ENCODE peak calls at places on chromosomes 5 and 9, in six cellular contexts. One of them, this sample, is unnamed.

GRCh38 chr5:43000198-43000840 is 39.8 kb downstream of the ANXA2R start:
- DNase-seq in CD4-positive, alpha-beta T cell: no peak
- DNase-seq in WERI-Rb-1: no peak
- DNase-seq in activated CD4-positive, alpha-beta T cell treated with anti-CD3 and anti-CD28 coated beads for 24 hours: no peak
- DNase-seq in lung: no peak
- DNase-seq in C1 segment of cervical spinal cord: no peak
- DNase-seq in this sample: no peak

GRCh38 chr5:66134407-66134843 is 9.7 kb upstream of the SREK1 start:
- DNase-seq in lung: no peak
- DNase-seq in CD4-positive, alpha-beta T cell: no peak
- DNase-seq in WERI-Rb-1: no peak
- DNase-seq in C1 segment of cervical spinal cord: no peak
- DNase-seq in activated CD4-positive, alpha-beta T cell treated with anti-CD3 and anti-CD28 coated beads for 24 hours: no peak
- DNase-seq in this sample: no peak

GRCh38 chr5:68543212-68543611 is 327.7 kb downstream of the PIK3R1 start:
- DNase-seq in WERI-Rb-1: no peak
- DNase-seq in C1 segment of cervical spinal cord: no peak
- DNase-seq in lung: no peak
- DNase-seq in CD4-positive, alpha-beta T cell: no peak
- DNase-seq in activated CD4-positive, alpha-beta T cell treated with anti-CD3 and anti-CD28 coated beads for 24 hours: no peak
- DNase-seq in this sample: no peak

GRCh38 chr9:9598723-9599122 is 1014.1 kb downstream of the PTPRD start:
- DNase-seq in C1 segment of cervical spinal cord: no peak
- DNase-seq in activated CD4-positive, alpha-beta T cell treated with anti-CD3 and anti-CD28 coated beads for 24 hours: no peak
- DNase-seq in WERI-Rb-1: no peak
- DNase-seq in lung: no peak
- DNase-seq in CD4-positive, alpha-beta T cell: no peak
- DNase-seq in this sample: no peak

GRCh38 chr9:94941211-94941875 is 214.8 kb downstream of the AOPEP start:
- DNase-seq in CD4-positive, alpha-beta T cell: no peak
- DNase-seq in C1 segment of cervical spinal cord: no peak
- DNase-seq in WERI-Rb-1: no peak
- DNase-seq in lung: no peak
- DNase-seq in activated CD4-positive, alpha-beta T cell treated with anti-CD3 and anti-CD28 coated beads for 24 hours: no peak
- DNase-seq in this sample: no peak

GRCh38 chr9:81032831-81033230 is 656.5 kb downstream of the TLE1 start:
- DNase-seq in C1 segment of cervical spinal cord: no peak
- DNase-seq in WERI-Rb-1: no peak
- DNase-seq in CD4-positive, alpha-beta T cell: no peak
- DNase-seq in lung: no peak
- DNase-seq in activated CD4-positive, alpha-beta T cell treated with anti-CD3 and anti-CD28 coated beads for 24 hours: no peak
- DNase-seq in this sample: no peak

GRCh38 chr9:135188681-135189151 is 101.2 kb downstream of the OLFM1 start:
- DNase-seq in CD4-positive, alpha-beta T cell: no peak
- DNase-seq in WERI-Rb-1: no peak
- DNase-seq in lung: no peak
- DNase-seq in activated CD4-positive, alpha-beta T cell treated with anti-CD3 and anti-CD28 coated beads for 24 hours: no peak
- DNase-seq in C1 segment of cervical spinal cord: no peak
- DNase-seq in this sample: no peak

GRCh38 chr9:8718121-8718725 is 918.6 kb upstream of the DMAC1 start:
- DNase-seq in lung: no peak
- DNase-seq in WERI-Rb-1: no peak
- DNase-seq in CD4-positive, alpha-beta T cell: no peak
- DNase-seq in activated CD4-positive, alpha-beta T cell treated with anti-CD3 and anti-CD28 coated beads for 24 hours: no peak
- DNase-seq in C1 segment of cervical spinal cord: no peak
- DNase-seq in this sample: no peak

GRCh38 chr5:95216136-95216955 is 68.5 kb downstream of the MCTP1 start:
- DNase-seq in CD4-positive, alpha-beta T cell: no peak
- DNase-seq in activated CD4-positive, alpha-beta T cell treated with anti-CD3 and anti-CD28 coated beads for 24 hours: no peak
- DNase-seq in WERI-Rb-1: no peak
- DNase-seq in C1 segment of cervical spinal cord: no peak
- DNase-seq in lung: no peak
- DNase-seq in this sample: no peak

GRCh38 chr9:34047864-34048729 is 590 bp downstream of the UBAP2 start:
- DNase-seq in lung: peak
- DNase-seq in activated CD4-positive, alpha-beta T cell treated with anti-CD3 and anti-CD28 coated beads for 24 hours: peak
- DNase-seq in C1 segment of cervical spinal cord: no peak
- DNase-seq in WERI-Rb-1: peak
- DNase-seq in CD4-positive, alpha-beta T cell: peak
- DNase-seq in this sample: no peak

This sample was measured in D721Med.